ENCODE peak calls at places on chromosomes 11 and 22, in eight cellular contexts. One of them, this sample, is unnamed.

GRCh38 chr11:26150046-26150445 is 181.9 kb upstream of the ANO3 start:
- DNase-seq in PC-3: no peak
- DNase-seq in SK-N-SH: no peak
- DNase-seq in GM23248: no peak
- DNase-seq in HCT116: no peak
- DNase-seq in MM.1S: no peak
- DNase-seq in neural progenitor cell: no peak
- DNase-seq in OCI-LY7: no peak
- DNase-seq in this sample: no peak

GRCh38 chr11:92480519-92480918 is 255.9 kb downstream of the FAT3 start:
- DNase-seq in OCI-LY7: no peak
- DNase-seq in MM.1S: no peak
- DNase-seq in SK-N-SH: no peak
- DNase-seq in PC-3: peak
- DNase-seq in GM23248: peak
- DNase-seq in neural progenitor cell: no peak
- DNase-seq in HCT116: no peak
- DNase-seq in this sample: no peak

GRCh38 chr11:8801121-8801520 is 109.9 kb upstream of the AKIP1 start:
- DNase-seq in MM.1S: no peak
- DNase-seq in neural progenitor cell: no peak
- DNase-seq in HCT116: no peak
- DNase-seq in GM23248: no peak
- DNase-seq in OCI-LY7: no peak
- DNase-seq in SK-N-SH: no peak
- DNase-seq in PC-3: no peak
- DNase-seq in this sample: no peak

GRCh38 chr22:21690401-21690801 is 24.6 kb downstream of the PPIL2 start:
- DNase-seq in GM23248: no peak
- DNase-seq in SK-N-SH: no peak
- DNase-seq in MM.1S: peak
- DNase-seq in OCI-LY7: no peak
- DNase-seq in PC-3: no peak
- DNase-seq in HCT116: no peak
- DNase-seq in neural progenitor cell: no peak
- DNase-seq in this sample: no peak

GRCh38 chr11:62680825-62681240 is 2.0 kb upstream of the UBXN1 start:
- DNase-seq in SK-N-SH: peak
- DNase-seq in neural progenitor cell: peak
- DNase-seq in OCI-LY7: peak
- DNase-seq in GM23248: peak
- DNase-seq in PC-3: peak
- DNase-seq in HCT116: peak
- DNase-seq in MM.1S: peak
- DNase-seq in this sample: peak

GRCh38 chr22:35686298-35686697 is 31.4 kb upstream of the APOL5 start:
- DNase-seq in PC-3: no peak
- DNase-seq in GM23248: no peak
- DNase-seq in neural progenitor cell: no peak
- DNase-seq in HCT116: no peak
- DNase-seq in MM.1S: no peak
- DNase-seq in OCI-LY7: peak
- DNase-seq in SK-N-SH: no peak
- DNase-seq in this sample: no peak

GRCh38 chr11:2913029-2913431 is 16.2 kb downstream of the PHLDA2 start:
- DNase-seq in MM.1S: no peak
- DNase-seq in HCT116: no peak
- DNase-seq in neural progenitor cell: no peak
- DNase-seq in SK-N-SH: peak
- DNase-seq in PC-3: peak
- DNase-seq in GM23248: peak
- DNase-seq in OCI-LY7: no peak
- DNase-seq in this sample: no peak

GRCh38 chr11:118898400-118899295 is 15.0 kb downstream of the CXCR5 start:
- DNase-seq in SK-N-SH: no peak
- DNase-seq in PC-3: no peak
- DNase-seq in HCT116: no peak
- DNase-seq in MM.1S: no peak
- DNase-seq in GM23248: no peak
- DNase-seq in OCI-LY7: no peak
- DNase-seq in neural progenitor cell: no peak
- DNase-seq in this sample: no peak

GRCh38 chr11:134275534-134276395 is at the start of gene GLB1L3:
- DNase-seq in OCI-LY7: no peak
- DNase-seq in PC-3: no peak
- DNase-seq in MM.1S: peak
- DNase-seq in neural progenitor cell: peak
- DNase-seq in GM23248: peak
- DNase-seq in HCT116: no peak
- DNase-seq in SK-N-SH: peak
- DNase-seq in this sample: peak
- TF ChIP-seq EZH2phosphoT487 in OCI-LY7: no peak
- TF ChIP-seq EZH2phosphoT487 in PC-3: peak
- TF ChIP-seq EZH2phosphoT487 in MM.1S: no peak
- TF ChIP-seq EZH2phosphoT487 in neural progenitor cell: peak
- TF ChIP-seq EZH2phosphoT487 in GM23248: no peak
- TF ChIP-seq EZH2phosphoT487 in HCT116: no peak
- TF ChIP-seq EZH2phosphoT487 in SK-N-SH: no peak
- TF ChIP-seq EZH2phosphoT487 in this sample: no peak

GRCh38 chr11:1759151-1759850 is 4.4 kb downstream of the CTSD start:
- DNase-seq in SK-N-SH: no peak
- DNase-seq in GM23248: no peak
- DNase-seq in HCT116: no peak
- DNase-seq in PC-3: no peak
- DNase-seq in OCI-LY7: no peak
- DNase-seq in MM.1S: no peak
- DNase-seq in neural progenitor cell: no peak
- DNase-seq in this sample: no peak

GRCh38 chr11:1758611-1759150 is 5.0 kb downstream of the CTSD start:
- DNase-seq in SK-N-SH: no peak
- DNase-seq in PC-3: no peak
- DNase-seq in MM.1S: no peak
- DNase-seq in neural progenitor cell: no peak
- DNase-seq in OCI-LY7: no peak
- DNase-seq in GM23248: no peak
- DNase-seq in HCT116: no peak
- DNase-seq in this sample: no peak

GRCh38 chr11:1756791-1757771 is 6.6 kb downstream of the CTSD start:
- DNase-seq in PC-3: no peak
- DNase-seq in neural progenitor cell: no peak
- DNase-seq in MM.1S: no peak
- DNase-seq in OCI-LY7: no peak
- DNase-seq in GM23248: no peak
- DNase-seq in HCT116: no peak
- DNase-seq in SK-N-SH: no peak
- DNase-seq in this sample: no peak

GRCh38 chr11:1759851-1760220 is 3.9 kb downstream of the CTSD start:
- DNase-seq in GM23248: no peak
- DNase-seq in SK-N-SH: no peak
- DNase-seq in OCI-LY7: no peak
- DNase-seq in MM.1S: no peak
- DNase-seq in neural progenitor cell: no peak
- DNase-seq in HCT116: no peak
- DNase-seq in PC-3: no peak
- DNase-seq in this sample: no peak

DNA sequence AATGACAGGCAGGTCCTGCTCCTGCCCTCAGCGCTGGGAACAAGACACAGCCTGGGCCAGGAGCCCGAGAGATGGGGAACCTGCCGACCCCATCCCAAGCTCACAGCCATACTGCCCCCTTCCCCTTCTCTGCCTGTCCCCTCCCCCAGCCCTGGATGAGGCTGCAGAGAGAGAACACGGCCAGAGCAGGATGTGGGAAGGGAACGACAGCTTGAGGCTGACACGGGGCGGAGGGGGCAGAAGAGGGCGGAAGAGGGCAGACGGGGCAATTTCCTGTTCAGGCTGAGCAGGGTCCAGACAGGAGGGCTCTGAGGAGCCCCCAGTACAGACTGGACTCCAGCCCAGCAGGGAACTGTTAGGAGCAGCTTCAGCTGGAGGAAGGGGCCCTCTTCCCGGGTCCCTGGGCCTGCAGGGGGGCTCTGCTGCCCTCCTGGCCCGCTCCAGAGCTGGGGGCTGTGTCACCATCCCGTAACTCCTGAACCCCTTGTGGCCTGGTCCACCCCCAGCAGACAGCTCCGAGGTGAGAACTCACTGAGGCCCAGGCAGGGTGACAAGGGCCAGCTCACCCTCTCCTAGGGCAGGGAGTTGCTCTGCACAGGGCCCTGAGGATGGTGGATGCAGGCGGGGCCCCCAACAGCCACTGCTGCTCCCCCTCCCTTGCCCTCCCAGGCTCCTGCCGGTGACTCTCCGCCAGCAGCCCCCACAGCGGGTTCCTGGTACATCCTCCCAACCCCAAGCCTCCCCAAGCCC is 5.7 kb downstream of the CTSD start:
- DNase-seq in MM.1S: no peak
- DNase-seq in neural progenitor cell: no peak
- DNase-seq in SK-N-SH: no peak
- DNase-seq in PC-3: no peak
- DNase-seq in GM23248: no peak
- DNase-seq in HCT116: no peak
- DNase-seq in OCI-LY7: no peak
- DNase-seq in this sample: no peak
- H3K4me2 ChIP-seq in MM.1S: no peak
- H3K4me2 ChIP-seq in neural progenitor cell: no peak
- H3K4me2 ChIP-seq in SK-N-SH: no peak
- H3K4me2 ChIP-seq in PC-3: no peak
- H3K4me2 ChIP-seq in GM23248: no peak
- H3K4me2 ChIP-seq in HCT116: no peak
- H3K4me2 ChIP-seq in OCI-LY7: no peak
- H3K4me2 ChIP-seq in this sample: no peak

DNA sequence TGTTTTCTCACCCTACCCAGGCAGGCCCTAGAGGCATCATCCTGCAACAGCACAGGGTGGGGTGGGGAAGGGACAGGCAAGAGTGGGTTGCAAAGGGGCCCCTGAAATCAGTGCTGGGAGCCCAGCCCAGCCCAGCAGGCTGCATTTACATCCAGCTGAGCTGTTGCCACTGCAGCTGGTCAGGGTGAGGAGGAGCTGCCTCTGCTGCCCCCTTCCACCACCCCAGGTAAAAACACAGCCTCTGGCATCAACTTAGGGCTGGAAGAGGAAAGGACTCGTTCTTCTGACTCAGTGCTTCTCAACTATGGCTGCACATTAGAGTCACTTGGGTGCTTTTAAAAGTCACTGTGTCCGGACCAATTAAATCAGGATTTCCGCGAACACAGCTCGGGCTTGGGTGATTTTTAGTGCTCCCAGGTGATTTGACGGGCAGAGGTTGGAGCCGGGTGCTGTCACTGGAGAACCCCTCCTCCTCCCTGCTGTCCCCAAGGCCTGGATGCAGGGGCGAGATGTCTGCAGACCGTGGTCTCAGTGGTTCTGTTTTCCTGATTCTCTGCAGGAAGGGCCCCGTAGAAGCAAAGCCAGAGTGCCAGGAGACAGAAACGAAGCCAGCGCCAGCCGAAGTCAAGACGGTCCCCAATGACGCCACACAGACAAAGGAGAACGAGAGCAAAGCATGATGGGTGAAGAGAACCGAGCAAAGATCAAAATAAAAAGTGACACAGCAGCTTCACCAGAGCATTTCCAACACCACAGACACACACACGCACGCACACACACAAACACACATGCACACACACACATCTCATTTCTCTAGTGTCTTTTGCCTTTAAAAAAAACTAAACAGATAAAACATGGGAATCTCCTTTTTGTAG is 39.4 kb upstream of the TTC12 start:
- DNase-seq in HCT116: no peak
- DNase-seq in MM.1S: no peak
- DNase-seq in SK-N-SH: peak
- DNase-seq in PC-3: peak
- DNase-seq in OCI-LY7: no peak
- DNase-seq in neural progenitor cell: peak
- DNase-seq in GM23248: peak
- DNase-seq in this sample: peak
- TF ChIP-seq EZH2phosphoT487 in HCT116: no peak
- TF ChIP-seq EZH2phosphoT487 in MM.1S: no peak
- TF ChIP-seq EZH2phosphoT487 in SK-N-SH: no peak
- TF ChIP-seq EZH2phosphoT487 in PC-3: no peak
- TF ChIP-seq EZH2phosphoT487 in OCI-LY7: no peak
- TF ChIP-seq EZH2phosphoT487 in neural progenitor cell: no peak
- TF ChIP-seq EZH2phosphoT487 in GM23248: no peak
- TF ChIP-seq EZH2phosphoT487 in this sample: no peak

GRCh38 chr11:101867951-101868350 is 46.9 kb upstream of the CEP126 start:
- DNase-seq in PC-3: peak
- DNase-seq in MM.1S: no peak
- DNase-seq in OCI-LY7: no peak
- DNase-seq in GM23248: no peak
- DNase-seq in neural progenitor cell: no peak
- DNase-seq in SK-N-SH: no peak
- DNase-seq in HCT116: no peak
- DNase-seq in this sample: no peak

GRCh38 chr11:101864098-101864497 is 50.7 kb upstream of the CEP126 start:
- DNase-seq in MM.1S: no peak
- DNase-seq in OCI-LY7: no peak
- DNase-seq in GM23248: no peak
- DNase-seq in HCT116: no peak
- DNase-seq in neural progenitor cell: no peak
- DNase-seq in PC-3: no peak
- DNase-seq in SK-N-SH: no peak
- DNase-seq in this sample: no peak

GRCh38 chr11:101870510-101870909 is 44.3 kb upstream of the CEP126 start:
- DNase-seq in MM.1S: no peak
- DNase-seq in GM23248: peak
- DNase-seq in SK-N-SH: no peak
- DNase-seq in PC-3: peak
- DNase-seq in OCI-LY7: no peak
- DNase-seq in HCT116: peak
- DNase-seq in neural progenitor cell: no peak
- DNase-seq in this sample: no peak

GRCh38 chr11:101863361-101863760 is 51.4 kb upstream of the CEP126 start:
- DNase-seq in GM23248: peak
- DNase-seq in HCT116: no peak
- DNase-seq in neural progenitor cell: no peak
- DNase-seq in OCI-LY7: no peak
- DNase-seq in MM.1S: no peak
- DNase-seq in SK-N-SH: no peak
- DNase-seq in PC-3: peak
- DNase-seq in this sample: no peak

DNA sequence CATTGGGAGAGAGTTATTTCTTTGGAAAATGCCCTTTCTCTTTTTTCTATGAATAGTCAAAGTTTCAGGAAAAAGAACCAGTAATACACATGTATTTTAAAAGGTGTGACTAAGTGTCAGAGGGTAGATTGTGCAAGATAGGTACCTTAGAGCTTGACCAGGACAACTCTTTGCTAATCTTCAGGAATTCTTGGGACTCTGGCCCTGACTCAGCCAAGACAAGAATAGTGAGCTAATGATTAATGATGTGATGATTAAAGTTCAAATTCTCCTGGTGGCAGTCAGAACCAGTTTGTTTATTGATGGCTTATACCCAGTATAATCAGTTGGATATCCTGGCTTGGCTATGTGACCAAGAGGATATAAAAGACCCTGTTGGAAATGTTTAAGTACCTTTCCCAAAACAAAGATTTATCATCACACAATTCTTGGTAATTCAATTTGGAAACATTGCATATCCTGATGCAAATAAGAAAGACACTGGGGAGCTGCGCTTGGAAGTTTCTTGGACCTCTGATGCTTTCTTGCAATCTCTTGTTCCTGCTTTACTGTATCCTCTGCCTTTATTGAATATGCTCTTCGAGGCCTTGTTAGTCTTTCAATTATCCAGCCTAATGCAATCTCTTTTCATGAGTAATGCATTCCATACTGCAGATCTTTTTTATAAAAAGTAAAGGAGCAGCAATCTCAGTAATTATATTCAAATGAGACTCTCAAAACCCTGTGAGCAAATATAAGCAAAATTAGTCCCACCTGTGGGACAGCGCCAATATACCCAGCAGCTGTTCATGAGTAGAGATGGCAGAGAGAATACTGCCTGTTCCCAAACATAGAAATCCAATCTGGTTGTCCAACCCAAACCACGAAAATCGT is 48.0 kb upstream of the CEP126 start:
- DNase-seq in SK-N-SH: no peak
- DNase-seq in GM23248: peak
- DNase-seq in HCT116: no peak
- DNase-seq in OCI-LY7: no peak
- DNase-seq in PC-3: peak
- DNase-seq in MM.1S: no peak
- DNase-seq in neural progenitor cell: no peak
- DNase-seq in this sample: no peak
- H3K4me2 ChIP-seq in SK-N-SH: peak
- H3K4me2 ChIP-seq in GM23248: peak
- H3K4me2 ChIP-seq in HCT116: peak
- H3K4me2 ChIP-seq in OCI-LY7: no peak
- H3K4me2 ChIP-seq in PC-3: peak
- H3K4me2 ChIP-seq in MM.1S: no peak
- H3K4me2 ChIP-seq in neural progenitor cell: no peak
- H3K4me2 ChIP-seq in this sample: no peak

This sample was measured in GM23338.